ENCODE peak calls at places on chromosomes 5 and 9, in nine cellular contexts. K is uterus, O is adrenal gland, Z is left lung, H is neural progenitor cell, I is cardiac muscle cell, P is fibroblast of lung, N is GM06990, D is psoas muscle. Q is an unnamed sample. For H3K27me3, the result is how much of the 10 kb centered on the place peaks cover.

GRCh38 chr5:173235499-173236394 is 741 bp upstream of the NKX2-5 start:
- DNase-seq in K (no peak), O (no peak), Z (no peak), H (peak), I (peak), P (no peak), N (no peak), D (no peak), Q (no peak)

GRCh38 chr5:171984748-171985419 is 21.6 kb downstream of the FBXW11 start:
- DNase-seq in K (no peak), O (no peak), Z (no peak), H (no peak), I (no peak), P (peak), N (peak), D (no peak), Q (no peak)

GRCh38 chr5:1724822-1725602 is 74.6 kb downstream of the MRPL36 start:
- DNase-seq in K (no peak), O (peak), Z (no peak), H (peak), I (no peak), P (peak), N (no peak), D (no peak), Q (peak)

GRCh38 chr5:98606961-98607360 is 166.5 kb upstream of the RGMB start:
- DNase-seq in K (no peak), O (no peak), Z (no peak), H (no peak), I (no peak), P (no peak), N (no peak), D (no peak), Q (no peak)

GRCh38 chr9:72772641-72773040 is 180.2 kb downstream of the ALDH1A1 start:
- DNase-seq in K (no peak), O (no peak), Z (no peak), H (no peak), I (no peak), P (peak), N (no peak), D (no peak), Q (no peak)

GRCh38 chr5:37005946-37006540 is 129.5 kb downstream of the NIPBL start:
- DNase-seq in K (no peak), O (no peak), Z (no peak), H (no peak), I (peak), P (peak), N (no peak), D (no peak), Q (no peak)

GRCh38 chr9:126752881-126753670 is 51.8 kb upstream of the ZBTB43 start:
- DNase-seq in K (no peak), O (no peak), Z (no peak), H (no peak), I (no peak), P (no peak), N (no peak), D (no peak), Q (no peak)

GRCh38 chr9:109129470-109130197 is 9.9 kb upstream of the TMEM245 start:
- DNase-seq in K (no peak), O (no peak), Z (no peak), H (no peak), I (no peak), P (no peak), N (no peak), D (no peak), Q (no peak)

GRCh38 chr5:107799306-107799705 is 128.6 kb upstream of the EFNA5 start:
- DNase-seq in K (no peak), O (no peak), Z (no peak), H (peak), I (no peak), P (no peak), N (no peak), D (no peak), Q (no peak)

GRCh38 chr5:122150128-122150685 is 20.9 kb downstream of the ZNF474 start:
- DNase-seq in K (no peak), O (no peak), Z (no peak), H (no peak), I (no peak), P (no peak), N (no peak), D (no peak), Q (no peak)

GRCh38 chr9:126459126-126459525 is 132.5 kb downstream of the MVB12B start:
- DNase-seq in K (no peak), O (no peak), Z (no peak), H (no peak), I (no peak), P (no peak), N (no peak), D (no peak), Q (no peak)

GRCh38 chr5:16889203-16889971 is 46.7 kb downstream of the MYO10 start:
- DNase-seq in K (no peak), O (no peak), Z (no peak), H (peak), I (no peak), P (peak), N (no peak), D (no peak), Q (no peak)

GRCh38 chr5:167489202-167489601 is 802.2 kb upstream of the WWC1 start:
- DNase-seq in K (no peak), O (no peak), Z (no peak), H (no peak), I (no peak), P (peak), N (no peak), D (no peak), Q (no peak)

GRCh38 chr5:138467711-138468132 is 2.4 kb downstream of the EGR1 start:
- DNase-seq in K (no peak), O (no peak), Z (no peak), H (no peak), I (no peak), P (no peak), N (no peak), D (no peak), Q (no peak)

GRCh38 chr5:160492565-160492964 is 70.9 kb downstream of the PTTG1 start:
- DNase-seq in K (no peak), O (no peak), Z (no peak), H (no peak), I (no peak), P (no peak), N (no peak), D (no peak), Q (no peak)

GRCh38 chr5:93723005-93723404 is 18.4 kb downstream of the POU5F2 start:
- DNase-seq in K (no peak), O (no peak), Z (no peak), H (no peak), I (no peak), P (peak), N (no peak), D (no peak), Q (no peak)

GRCh38 chr5:94153736-94154450 is 412.5 kb upstream of the POU5F2 start:
- DNase-seq in K (no peak), O (no peak), Z (peak), H (no peak), I (no peak), P (peak), N (peak), D (peak), Q (no peak)

GRCh38 chr5:126480824-126481223 is 57.6 kb downstream of the GRAMD2B start:
- DNase-seq in K (no peak), O (no peak), Z (no peak), H (no peak), I (no peak), P (no peak), N (no peak), D (no peak), Q (no peak)

GRCh38 chr5:18968966-18969365 is 1019.0 kb downstream of the CDH18 start:
- DNase-seq in K (no peak), O (no peak), Z (no peak), H (no peak), I (no peak), P (no peak), N (no peak), D (no peak), Q (no peak)
- H3K27me3 ChIP-seq in K (under half), O (under half), Z (under half), H (under half), I (under half), P (under half), N (under half), D (under half), Q (under half)

GRCh38 chr5:87074072-87074471 is 193.6 kb upstream of the RASA1 start:
- DNase-seq in K (no peak), O (no peak), Z (no peak), H (no peak), I (no peak), P (no peak), N (no peak), D (no peak), Q (no peak)

GRCh38 chr5:87074934-87075541 is 192.6 kb upstream of the RASA1 start:
- DNase-seq in K (no peak), O (no peak), Z (no peak), H (peak), I (no peak), P (no peak), N (peak), D (no peak), Q (no peak)

GRCh38 chr5:87069311-87069710 is 198.4 kb upstream of the RASA1 start:
- DNase-seq in K (no peak), O (no peak), Z (no peak), H (no peak), I (no peak), P (no peak), N (no peak), D (no peak), Q (no peak)

GRCh38 chr5:87069974-87070608 is 197.6 kb upstream of the RASA1 start:
- DNase-seq in K (no peak), O (peak), Z (no peak), H (peak), I (peak), P (peak), N (no peak), D (no peak), Q (no peak)
- TF ChIP-seq CTCF in K (no peak), O (peak), Z (peak), H (peak), I (peak), P (peak), N (peak), D (peak), Q (peak)

DNA sequence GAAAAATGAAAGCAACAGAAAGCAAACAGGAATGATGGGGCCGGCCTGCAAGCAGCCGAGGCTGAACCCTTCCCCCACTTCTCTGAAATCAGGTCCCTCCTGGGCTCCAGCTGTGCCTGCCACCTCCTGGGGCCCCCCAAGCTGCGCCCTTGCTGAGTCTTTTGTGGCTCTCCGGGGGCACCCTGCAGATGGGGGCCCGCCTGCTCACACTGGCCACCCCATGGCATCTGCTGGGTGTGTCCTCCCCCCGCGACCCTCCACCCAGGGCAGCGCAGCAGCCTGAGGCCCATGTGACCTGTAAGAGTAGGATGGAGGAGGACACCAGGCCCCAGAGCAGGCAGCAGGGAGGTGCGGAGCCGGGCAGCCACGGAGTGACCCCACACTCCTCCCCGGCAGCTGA is 5.7 kb downstream of the GPSM1 start:
- DNase-seq in K (no peak), O (no peak), Z (no peak), H (no peak), I (no peak), P (no peak), N (no peak), D (no peak), Q (no peak)
- H3K27me3 ChIP-seq in K (under half), O (under half), Z (under half), H (under half), I (under half), P (under half), N (under half), D (under half), Q (under half)

GRCh38 chr5:136420168-136420916 is 55.0 kb upstream of the TRPC7 start:
- DNase-seq in K (no peak), O (no peak), Z (no peak), H (no peak), I (no peak), P (no peak), N (no peak), D (no peak), Q (no peak)

GRCh38 chr5:136427421-136427820 is 62.1 kb upstream of the TRPC7 start:
- DNase-seq in K (no peak), O (no peak), Z (no peak), H (no peak), I (no peak), P (no peak), N (no peak), D (no peak), Q (no peak)

GRCh38 chr5:136425914-136426313 is 60.6 kb upstream of the TRPC7 start:
- DNase-seq in K (no peak), O (no peak), Z (no peak), H (no peak), I (no peak), P (no peak), N (no peak), D (no peak), Q (no peak)

GRCh38 chr5:136424835-136425694 is 59.7 kb upstream of the TRPC7 start:
- DNase-seq in K (no peak), O (peak), Z (peak), H (peak), I (peak), P (peak), N (peak), D (peak), Q (peak)
- TF ChIP-seq CTCF in K (peak), O (peak), Z (peak), H (peak), I (peak), P (peak), N (peak), D (peak), Q (peak)

DNA sequence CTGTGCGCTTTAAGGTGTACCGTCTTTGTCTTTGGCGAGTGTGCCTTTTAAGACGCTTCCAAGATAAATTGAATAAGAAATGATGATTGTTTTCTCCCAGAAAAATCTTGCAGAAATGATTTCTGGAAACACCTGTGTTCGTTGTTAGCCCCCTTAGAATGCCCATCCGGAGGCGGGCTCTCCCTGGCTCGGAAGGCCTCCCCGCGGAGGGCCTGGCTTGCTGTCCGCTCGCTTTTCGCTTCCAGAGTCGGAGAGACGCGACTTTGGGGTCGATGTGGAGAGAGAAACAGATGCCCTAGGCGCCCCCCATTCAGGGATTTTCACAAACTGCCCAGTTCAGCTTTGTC is 23.9 kb downstream of the LECT2 start:
- DNase-seq in K (no peak), O (no peak), Z (no peak), H (peak), I (no peak), P (no peak), N (no peak), D (no peak), Q (no peak)
- H3K27me3 ChIP-seq in K (under half), O (under half), Z (half or more), H (half or more), I (half or more), P (under half), N (under half), D (under half), Q (half or more)

DNA sequence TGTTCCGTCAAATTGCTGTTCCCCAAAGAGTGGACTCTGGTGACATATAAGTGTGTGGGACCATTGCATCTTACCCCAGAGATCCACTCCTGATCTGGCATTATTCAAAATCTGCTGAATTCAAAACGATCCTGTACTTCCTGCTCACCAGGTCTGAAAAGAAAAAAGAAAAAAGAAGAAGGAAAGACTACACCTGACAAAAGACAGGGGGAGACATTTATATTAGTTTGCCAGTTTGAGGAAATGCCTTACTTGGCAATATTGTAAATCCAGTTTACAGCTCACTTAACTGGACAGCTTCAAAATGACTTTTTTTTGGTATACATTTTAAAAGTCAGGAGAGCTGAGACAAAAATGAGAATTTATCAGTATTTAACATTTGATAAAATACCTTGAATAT is 15.0 kb upstream of the GRHPR start:
- DNase-seq in K (no peak), O (no peak), Z (no peak), H (no peak), I (no peak), P (no peak), N (no peak), D (no peak), Q (no peak)
- TF ChIP-seq CTCF in K (no peak), O (no peak), Z (no peak), H (peak), I (peak), P (no peak), N (peak), D (no peak), Q (no peak)

DNA sequence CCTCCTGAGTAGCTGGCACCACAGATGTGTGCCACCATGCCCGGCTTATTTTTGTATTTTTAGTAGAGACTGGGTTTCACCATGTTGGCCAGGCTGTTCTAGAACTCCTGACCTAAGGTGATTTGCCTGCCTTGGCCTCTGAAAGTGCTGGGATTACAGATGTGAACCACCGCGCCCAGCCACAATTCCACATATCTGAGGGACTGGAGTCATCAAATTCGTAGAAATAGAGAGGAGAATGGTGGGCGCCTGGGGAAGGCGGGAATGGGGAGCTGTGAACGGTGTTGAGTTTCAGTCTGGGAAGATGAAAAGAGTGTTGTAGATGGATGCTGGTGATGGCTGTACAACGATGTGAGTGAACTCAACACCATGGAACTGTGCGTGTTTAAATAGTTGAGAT is 1.9 kb upstream of the ABO start:
- DNase-seq in K (no peak), O (no peak), Z (no peak), H (no peak), I (no peak), P (no peak), N (no peak), D (no peak), Q (no peak)
- H3K27me3 ChIP-seq in K (under half), O (under half), Z (under half), H (half or more), I (half or more), P (under half), N (under half), D (under half), Q (under half)